ENCODE peak calls at places on chromosome 6, in seven cellular contexts. One of them, this sample, is unnamed.

GRCh38 chr6:40148882-40149573 is 214.8 kb upstream of the MOCS1 start:
- DNase-seq in AG04450: no peak
- DNase-seq in AG04449: no peak
- DNase-seq in HFF-Myc: no peak
- DNase-seq in IMR-90: no peak
- DNase-seq in mammary epithelial cell: no peak
- DNase-seq in pancreas: no peak
- DNase-seq in this sample: no peak

GRCh38 chr6:30707281-30707850 is 9.7 kb downstream of the MDC1 start:
- DNase-seq in IMR-90: no peak
- DNase-seq in pancreas: peak
- DNase-seq in AG04449: no peak
- DNase-seq in HFF-Myc: no peak
- DNase-seq in AG04450: no peak
- DNase-seq in mammary epithelial cell: no peak
- DNase-seq in this sample: no peak

GRCh38 chr6:150044621-150045145 is 19.4 kb upstream of the RAET1L start:
- DNase-seq in mammary epithelial cell: no peak
- DNase-seq in pancreas: no peak
- DNase-seq in HFF-Myc: no peak
- DNase-seq in IMR-90: no peak
- DNase-seq in AG04449: no peak
- DNase-seq in AG04450: no peak
- DNase-seq in this sample: no peak

GRCh38 chr6:122619309-122619708 is 9.1 kb downstream of the PKIB start:
- DNase-seq in mammary epithelial cell: no peak
- DNase-seq in AG04450: no peak
- DNase-seq in pancreas: no peak
- DNase-seq in AG04449: no peak
- DNase-seq in IMR-90: no peak
- DNase-seq in HFF-Myc: no peak
- DNase-seq in this sample: no peak

GRCh38 chr6:149488815-149489214 is 4.0 kb upstream of the ZC3H12D start:
- DNase-seq in HFF-Myc: no peak
- DNase-seq in AG04450: no peak
- DNase-seq in IMR-90: no peak
- DNase-seq in AG04449: no peak
- DNase-seq in mammary epithelial cell: no peak
- DNase-seq in pancreas: no peak
- DNase-seq in this sample: peak

GRCh38 chr6:26553264-26553738 is 15.1 kb downstream of the HMGN4 start:
- DNase-seq in AG04450: no peak
- DNase-seq in HFF-Myc: no peak
- DNase-seq in AG04449: no peak
- DNase-seq in IMR-90: peak
- DNase-seq in pancreas: peak
- DNase-seq in mammary epithelial cell: no peak
- DNase-seq in this sample: peak

GRCh38 chr6:26743157-26743821 is 83.7 kb upstream of the ZNF322 start:
- DNase-seq in AG04450: no peak
- DNase-seq in IMR-90: peak
- DNase-seq in HFF-Myc: peak
- DNase-seq in mammary epithelial cell: peak
- DNase-seq in AG04449: peak
- DNase-seq in pancreas: no peak
- DNase-seq in this sample: peak

GRCh38 chr6:27295301-27296079 is 16.6 kb downstream of the POM121L2 start:
- DNase-seq in pancreas: no peak
- DNase-seq in HFF-Myc: peak
- DNase-seq in AG04450: peak
- DNase-seq in mammary epithelial cell: peak
- DNase-seq in IMR-90: peak
- DNase-seq in AG04449: peak
- DNase-seq in this sample: peak

GRCh38 chr6:166710084-166710483 is 83.0 kb upstream of the RPS6KA2 start:
- DNase-seq in IMR-90: peak
- DNase-seq in HFF-Myc: no peak
- DNase-seq in AG04450: no peak
- DNase-seq in mammary epithelial cell: no peak
- DNase-seq in AG04449: no peak
- DNase-seq in pancreas: no peak
- DNase-seq in this sample: no peak

GRCh38 chr6:131101911-131102680 is 33.2 kb upstream of the AKAP7 start:
- DNase-seq in pancreas: no peak
- DNase-seq in AG04450: peak
- DNase-seq in AG04449: no peak
- DNase-seq in mammary epithelial cell: peak
- DNase-seq in HFF-Myc: no peak
- DNase-seq in IMR-90: peak
- DNase-seq in this sample: no peak

GRCh38 chr6:169997187-169997929 is 245.9 kb downstream of the ERMARD start:
- DNase-seq in HFF-Myc: no peak
- DNase-seq in mammary epithelial cell: peak
- DNase-seq in pancreas: no peak
- DNase-seq in AG04449: no peak
- DNase-seq in AG04450: no peak
- DNase-seq in IMR-90: no peak
- DNase-seq in this sample: no peak

GRCh38 chr6:42393339-42393738 is 58.4 kb downstream of the TRERF1 start:
- DNase-seq in pancreas: no peak
- DNase-seq in mammary epithelial cell: no peak
- DNase-seq in AG04449: no peak
- DNase-seq in HFF-Myc: no peak
- DNase-seq in IMR-90: no peak
- DNase-seq in AG04450: no peak
- DNase-seq in this sample: no peak

GRCh38 chr6:42391441-42391840 is 60.3 kb downstream of the TRERF1 start:
- DNase-seq in mammary epithelial cell: no peak
- DNase-seq in HFF-Myc: no peak
- DNase-seq in AG04450: no peak
- DNase-seq in AG04449: no peak
- DNase-seq in pancreas: no peak
- DNase-seq in IMR-90: no peak
- DNase-seq in this sample: no peak

GRCh38 chr6:42394151-42394550 is 57.6 kb downstream of the TRERF1 start:
- DNase-seq in IMR-90: no peak
- DNase-seq in AG04449: no peak
- DNase-seq in HFF-Myc: no peak
- DNase-seq in mammary epithelial cell: no peak
- DNase-seq in pancreas: no peak
- DNase-seq in AG04450: no peak
- DNase-seq in this sample: no peak

GRCh38 chr6:42394881-42395620 is 56.7 kb downstream of the TRERF1 start:
- DNase-seq in mammary epithelial cell: no peak
- DNase-seq in HFF-Myc: no peak
- DNase-seq in IMR-90: no peak
- DNase-seq in pancreas: no peak
- DNase-seq in AG04450: no peak
- DNase-seq in AG04449: no peak
- DNase-seq in this sample: no peak

GRCh38 chr6:42392871-42393270 is 58.9 kb downstream of the TRERF1 start:
- DNase-seq in AG04449: no peak
- DNase-seq in HFF-Myc: no peak
- DNase-seq in AG04450: no peak
- DNase-seq in pancreas: no peak
- DNase-seq in IMR-90: no peak
- DNase-seq in mammary epithelial cell: no peak
- DNase-seq in this sample: no peak
- TF ChIP-seq CTCF in AG04449: no peak
- TF ChIP-seq CTCF in HFF-Myc: no peak
- TF ChIP-seq CTCF in AG04450: no peak
- TF ChIP-seq CTCF in pancreas: no peak
- TF ChIP-seq CTCF in IMR-90: no peak
- TF ChIP-seq CTCF in mammary epithelial cell: no peak
- TF ChIP-seq CTCF in this sample: no peak

DNA sequence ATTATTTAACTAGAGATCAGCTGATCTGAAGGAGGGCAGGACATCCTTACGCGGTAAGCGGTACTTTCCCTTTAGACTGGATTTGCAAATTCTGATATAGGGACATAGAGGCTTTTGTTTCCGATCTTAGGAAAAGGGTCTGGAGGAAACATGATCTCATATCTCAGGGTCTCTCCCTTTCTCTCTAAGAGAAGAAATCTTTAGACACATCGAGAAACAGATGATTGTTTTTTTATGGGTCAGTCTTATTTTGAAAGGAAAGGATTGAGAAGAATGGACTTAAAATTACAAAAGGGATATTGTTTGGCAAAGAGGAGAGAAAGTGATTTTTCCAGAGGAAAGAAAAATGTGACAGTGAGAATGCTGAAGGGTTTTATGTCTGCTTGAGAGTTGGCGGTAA is 83.9 kb upstream of the OGFRL1 start:
- DNase-seq in HFF-Myc: no peak
- DNase-seq in AG04450: no peak
- DNase-seq in mammary epithelial cell: no peak
- DNase-seq in pancreas: no peak
- DNase-seq in AG04449: no peak
- DNase-seq in IMR-90: no peak
- DNase-seq in this sample: no peak
- H3K4me3 ChIP-seq in HFF-Myc: no peak
- H3K4me3 ChIP-seq in AG04450: no peak
- H3K4me3 ChIP-seq in mammary epithelial cell: no peak
- H3K4me3 ChIP-seq in pancreas: no peak
- H3K4me3 ChIP-seq in AG04449: no peak
- H3K4me3 ChIP-seq in IMR-90: no peak
- H3K4me3 ChIP-seq in this sample: no peak

GRCh38 chr6:152426276-152426675 is 210.9 kb downstream of the SYNE1 start:
- DNase-seq in IMR-90: no peak
- DNase-seq in HFF-Myc: no peak
- DNase-seq in mammary epithelial cell: peak
- DNase-seq in pancreas: no peak
- DNase-seq in AG04449: no peak
- DNase-seq in AG04450: no peak
- DNase-seq in this sample: no peak

GRCh38 chr6:152428126-152428525 is 209.0 kb downstream of the SYNE1 start:
- DNase-seq in AG04450: no peak
- DNase-seq in mammary epithelial cell: peak
- DNase-seq in AG04449: no peak
- DNase-seq in IMR-90: peak
- DNase-seq in HFF-Myc: no peak
- DNase-seq in pancreas: no peak
- DNase-seq in this sample: peak

GRCh38 chr6:152420696-152421095 is 216.5 kb downstream of the SYNE1 start:
- DNase-seq in IMR-90: no peak
- DNase-seq in AG04450: no peak
- DNase-seq in HFF-Myc: no peak
- DNase-seq in mammary epithelial cell: no peak
- DNase-seq in AG04449: no peak
- DNase-seq in pancreas: no peak
- DNase-seq in this sample: no peak

DNA sequence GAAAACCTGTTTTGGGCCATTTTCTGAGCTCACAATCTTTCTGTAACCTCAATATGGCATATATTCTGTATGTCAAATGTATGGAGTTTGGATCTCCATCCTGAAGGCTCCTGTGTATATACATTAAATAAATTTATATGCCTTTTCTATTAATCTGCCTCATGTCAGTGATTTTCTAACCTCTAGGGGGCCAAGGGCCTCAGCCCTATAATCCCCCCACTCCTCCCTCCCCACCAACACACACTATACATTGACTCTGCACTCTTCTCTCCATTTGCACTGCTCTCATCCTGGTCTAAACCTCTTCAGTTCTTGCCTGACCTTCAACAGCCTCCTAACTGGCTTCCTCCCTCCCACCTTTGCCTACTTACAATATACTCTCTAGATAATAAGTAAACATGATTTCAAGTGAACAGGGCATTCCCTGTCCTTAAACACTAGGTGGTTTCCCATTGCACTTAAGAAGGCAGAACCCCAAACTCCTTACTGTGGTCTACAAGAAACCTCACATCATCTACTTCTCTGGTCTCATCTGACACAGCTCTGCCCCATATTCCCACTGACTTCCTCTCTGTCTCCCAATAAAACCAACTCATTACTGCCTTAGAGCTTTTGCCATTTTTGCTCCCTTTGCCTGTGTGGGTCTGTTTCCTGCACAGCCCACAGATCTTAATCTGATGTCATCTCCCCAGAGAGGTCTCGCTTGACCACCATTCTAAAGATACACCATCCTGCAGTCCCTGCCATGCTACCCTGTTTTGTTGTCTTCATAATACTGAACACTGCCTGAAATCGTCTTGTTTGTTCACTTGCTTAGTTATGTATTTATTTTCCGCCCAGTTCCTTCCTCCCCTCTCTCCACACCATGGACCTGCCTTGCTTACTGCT is 213.7 kb downstream of the SYNE1 start:
- DNase-seq in AG04450: no peak
- DNase-seq in pancreas: no peak
- DNase-seq in AG04449: no peak
- DNase-seq in mammary epithelial cell: no peak
- DNase-seq in IMR-90: no peak
- DNase-seq in HFF-Myc: no peak
- DNase-seq in this sample: no peak
- TF ChIP-seq CTCF in AG04450: no peak
- TF ChIP-seq CTCF in pancreas: no peak
- TF ChIP-seq CTCF in AG04449: no peak
- TF ChIP-seq CTCF in mammary epithelial cell: no peak
- TF ChIP-seq CTCF in IMR-90: peak
- TF ChIP-seq CTCF in HFF-Myc: no peak
- TF ChIP-seq CTCF in this sample: no peak

GRCh38 chr6:36544228-36544627 is 3.1 kb downstream of the STK38 start:
- DNase-seq in AG04449: no peak
- DNase-seq in HFF-Myc: peak
- DNase-seq in AG04450: no peak
- DNase-seq in pancreas: no peak
- DNase-seq in IMR-90: no peak
- DNase-seq in mammary epithelial cell: peak
- DNase-seq in this sample: peak

GRCh38 chr6:36546664-36546957 is 668 bp downstream of the STK38 start:
- DNase-seq in mammary epithelial cell: peak
- DNase-seq in HFF-Myc: no peak
- DNase-seq in pancreas: no peak
- DNase-seq in AG04450: no peak
- DNase-seq in AG04449: no peak
- DNase-seq in IMR-90: no peak
- DNase-seq in this sample: no peak

GRCh38 chr6:36539814-36540568 is 7.3 kb downstream of the STK38 start:
- DNase-seq in IMR-90: no peak
- DNase-seq in AG04450: no peak
- DNase-seq in pancreas: no peak
- DNase-seq in mammary epithelial cell: no peak
- DNase-seq in HFF-Myc: no peak
- DNase-seq in AG04449: no peak
- DNase-seq in this sample: no peak

GRCh38 chr6:36545767-36546663 is 1.3 kb downstream of the STK38 start:
- DNase-seq in IMR-90: peak
- DNase-seq in HFF-Myc: no peak
- DNase-seq in AG04450: no peak
- DNase-seq in AG04449: no peak
- DNase-seq in mammary epithelial cell: peak
- DNase-seq in pancreas: no peak
- DNase-seq in this sample: peak

DNA sequence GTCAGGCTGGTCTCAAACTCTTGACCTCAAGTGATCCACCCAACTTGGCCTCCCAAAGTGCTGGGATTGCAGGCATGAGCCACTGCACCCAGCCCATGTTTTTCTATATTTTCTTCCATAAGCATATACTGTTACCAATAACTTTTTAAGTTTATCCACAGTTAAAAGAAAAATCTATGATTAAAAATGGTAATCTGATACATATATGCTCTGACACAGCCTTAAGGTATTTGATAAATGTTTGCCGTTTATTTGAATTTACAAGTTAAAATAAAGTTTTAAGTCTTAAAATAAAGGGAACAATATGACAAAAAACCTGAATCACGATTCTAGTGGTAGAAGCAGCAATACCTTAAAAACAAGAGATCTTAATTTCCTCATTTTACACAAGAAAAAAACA is 5.2 kb downstream of the STK38 start:
- DNase-seq in HFF-Myc: no peak
- DNase-seq in AG04449: no peak
- DNase-seq in mammary epithelial cell: no peak
- DNase-seq in IMR-90: peak
- DNase-seq in pancreas: no peak
- DNase-seq in AG04450: no peak
- DNase-seq in this sample: no peak
- H3K4me3 ChIP-seq in HFF-Myc: no peak
- H3K4me3 ChIP-seq in AG04449: no peak
- H3K4me3 ChIP-seq in mammary epithelial cell: no peak
- H3K4me3 ChIP-seq in IMR-90: no peak
- H3K4me3 ChIP-seq in pancreas: no peak
- H3K4me3 ChIP-seq in AG04450: no peak
- H3K4me3 ChIP-seq in this sample: no peak

This sample was measured in fibroblast of pulmonary artery.